ENCODE peak calls at places on chromosomes 1 and 21, in five cellular contexts. G is PC-3, E is IMR-90, W is tibial nerve, S is epithelial cell of prostate. F is an unnamed sample.

GRCh38 chr1:80533775-80534314 is 1266.9 kb upstream of the ADGRL2 start:
- DNase-seq in W (no peak), E (no peak), S (no peak), G (no peak), F (no peak)

GRCh38 chr1:69494171-69494570 is 73.6 kb upstream of the LRRC7 start:
- DNase-seq in E (no peak), W (no peak), G (peak), S (no peak), F (peak)

GRCh38 chr1:161307230-161307768 is 2.5 kb downstream of the MPZ start:
- DNase-seq in W (no peak), G (no peak), S (no peak), E (peak), F (no peak)

GRCh38 chr1:219917851-219918466 is 10.4 kb downstream of the SLC30A10 start:
- DNase-seq in G (peak), W (no peak), E (no peak), S (peak), F (peak)

GRCh38 chr1:159957824-159958268 is 3.8 kb upstream of the SLAMF9 start:
- DNase-seq in G (no peak), W (no peak), S (no peak), E (no peak), F (no peak)

GRCh38 chr1:92804721-92805169 is 19.8 kb upstream of the EVI5 start:
- DNase-seq in E (peak), S (peak), G (peak), W (peak), F (peak)

GRCh38 chr1:16436946-16437474 is at the start of gene SPATA21:
- DNase-seq in E (no peak), G (no peak), S (no peak), W (no peak), F (no peak)

GRCh38 chr1:29298175-29298720 is 61.9 kb downstream of the PTPRU start:
- DNase-seq in G (no peak), W (no peak), S (no peak), E (no peak), F (no peak)

GRCh38 chr1:68977211-68977610 is 480.3 kb upstream of the DEPDC1 start:
- DNase-seq in G (no peak), S (no peak), E (no peak), W (no peak), F (no peak)

GRCh38 chr1:45512641-45513054 is 9.0 kb downstream of the PRDX1 start:
- DNase-seq in E (peak), G (peak), S (no peak), W (peak), F (peak)

GRCh38 chr1:78092686-78093085 is 46.9 kb downstream of the GIPC2 start:
- DNase-seq in G (peak), S (peak), E (no peak), W (no peak), F (peak)

GRCh38 chr1:84387480-84388163 is 10.7 kb upstream of the DNASE2B start:
- DNase-seq in W (no peak), G (peak), E (no peak), S (no peak), F (no peak)

GRCh38 chr1:155064813-155065436 is 1.4 kb downstream of the EFNA4 start:
- DNase-seq in S (no peak), W (no peak), E (no peak), G (no peak), F (no peak)

GRCh38 chr1:157403203-157403602 is 149.1 kb downstream of the FCRL5 start:
- DNase-seq in G (peak), S (no peak), E (no peak), W (no peak), F (peak)

GRCh38 chr1:150696995-150697927 is at the start of gene GOLPH3L:
- DNase-seq in G (peak), W (peak), S (peak), E (peak), F (peak)

GRCh38 chr1:236545621-236546169 is 21.9 kb downstream of the LGALS8 start:
- DNase-seq in E (no peak), W (no peak), G (no peak), S (no peak), F (no peak)

GRCh38 chr21:21682172-21682571 is 684.0 kb downstream of the NCAM2 start:
- DNase-seq in G (peak), E (peak), W (no peak), S (no peak), F (no peak)

GRCh38 chr1:59926381-59927243 is at the start of gene CYP2J2:
- DNase-seq in S (no peak), G (peak), E (no peak), W (no peak), F (peak)

DNA sequence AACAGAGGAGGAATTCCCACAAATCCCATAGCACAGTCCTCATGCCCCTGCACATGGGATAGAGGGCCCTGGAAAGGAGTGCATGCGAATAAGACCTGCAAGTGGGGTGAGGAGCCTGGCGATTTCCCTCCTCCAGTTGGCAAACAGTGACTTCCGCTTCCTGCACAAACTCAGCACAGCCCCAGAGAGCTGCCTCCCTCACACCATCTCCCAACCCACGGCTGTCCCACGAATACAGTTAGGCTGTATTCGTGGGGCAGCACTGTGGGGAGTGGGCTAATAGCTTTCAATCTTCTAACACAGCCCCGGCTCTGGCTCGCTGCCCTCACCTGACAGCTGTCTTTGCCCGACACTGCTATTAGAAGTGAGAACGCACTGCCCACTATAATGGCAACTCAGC is 28.2 kb upstream of the CNTN2 start:
- DNase-seq in S (no peak), E (no peak), W (no peak), G (no peak), F (no peak)
- H3K27ac ChIP-seq in S (no peak), E (no peak), W (no peak), G (no peak), F (no peak)

DNA sequence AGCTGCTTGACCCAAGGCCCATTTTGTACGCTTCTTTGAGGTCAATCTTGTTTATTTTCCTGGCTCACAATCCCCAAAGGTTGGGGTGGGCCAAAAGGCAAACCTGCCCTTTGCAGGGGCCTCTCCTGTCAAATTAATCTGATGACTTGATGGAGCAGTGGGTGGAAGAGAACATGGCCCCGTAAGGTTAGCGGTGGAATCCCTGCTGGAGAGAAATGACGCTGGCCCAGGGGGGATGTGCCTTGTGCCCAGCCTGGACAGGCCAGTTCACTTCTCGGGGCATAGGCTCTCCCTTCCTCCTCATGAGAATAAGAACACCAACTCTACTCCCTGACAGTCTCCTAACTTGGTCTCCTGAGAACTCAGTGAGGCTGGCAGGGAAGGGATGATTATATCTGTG is 40.5 kb downstream of the C1orf198 start:
- DNase-seq in E (no peak), G (no peak), W (no peak), S (no peak), F (no peak)
- H3K27ac ChIP-seq in E (no peak), G (no peak), W (peak), S (no peak), F (no peak)

GRCh38 chr1:230085178-230085515 is 18.1 kb downstream of the GALNT2 start:
- DNase-seq in E (no peak), W (no peak), S (no peak), G (peak), F (no peak)

GRCh38 chr1:230083053-230083452 is 16.0 kb downstream of the GALNT2 start:
- DNase-seq in G (no peak), S (no peak), E (no peak), W (no peak), F (no peak)

GRCh38 chr1:230086152-230086551 is 19.1 kb downstream of the GALNT2 start:
- DNase-seq in S (no peak), E (no peak), G (no peak), W (no peak), F (no peak)

GRCh38 chr1:230083746-230084407 is 16.8 kb downstream of the GALNT2 start:
- DNase-seq in W (no peak), E (no peak), G (no peak), S (no peak), F (no peak)

GRCh38 chr1:230084408-230085177 is 17.6 kb downstream of the GALNT2 start:
- DNase-seq in E (peak), S (peak), G (peak), W (peak), F (peak)
- H3K27ac ChIP-seq in E (peak), S (peak), G (peak), W (peak), F (peak)

GRCh38 chr1:186617860-186618780 is 62.1 kb downstream of the PTGS2 start:
- DNase-seq in G (peak), W (peak), E (no peak), S (peak), F (no peak)
- H3K27ac ChIP-seq in G (peak), W (no peak), E (no peak), S (no peak), F (no peak)